ENCODE peak calls at places on chromosomes 4 and X, in seven cellular contexts. H, Z, T, X, E, Y and S are unnamed samples.

GRCh38 chrX:15719324-15719968 is 18.6 kb upstream of the CA5B start:
- DNase-seq in H (no peak), Z (no peak), T (no peak), X (no peak), E (no peak), Y (no peak), S (no peak)

GRCh38 chrX:1502241-1502640 is 34.7 kb downstream of the P2RY8 start:
- DNase-seq in H (no peak), Z (no peak), T (no peak), X (no peak), E (no peak), Y (no peak), S (no peak)

GRCh38 chrX:130669233-130669632 is 233.8 kb downstream of the ENOX2 start:
- DNase-seq in H (no peak), Z (no peak), T (no peak), X (no peak), E (no peak), Y (no peak), S (no peak)

GRCh38 chr4:1133033-1133432 is 19.7 kb upstream of the RNF212 start:
- DNase-seq in H (no peak), Z (no peak), T (no peak), X (no peak), E (no peak), Y (no peak), S (no peak)

GRCh38 chr4:138588501-138588900 is 346.4 kb upstream of the SLC7A11 start:
- DNase-seq in H (no peak), Z (no peak), T (no peak), X (no peak), E (no peak), Y (no peak), S (no peak)

GRCh38 chr4:146359771-146360170 is 145.4 kb downstream of the REELD1 start:
- DNase-seq in H (no peak), Z (no peak), T (no peak), X (no peak), E (no peak), Y (no peak), S (no peak)

GRCh38 chr4:181962321-181962720 is 280.9 kb upstream of the TENM3 start:
- DNase-seq in H (no peak), Z (no peak), T (no peak), X (no peak), E (no peak), Y (no peak), S (peak)

GRCh38 chr4:185142911-185143595 is at the start of gene SLC25A4:
- DNase-seq in H (peak), Z (peak), T (no peak), X (peak), E (peak), Y (peak), S (peak)

GRCh38 chrX:134338527-134338926 is 101.5 kb downstream of the CCDC160 start:
- DNase-seq in H (no peak), Z (no peak), T (no peak), X (no peak), E (peak), Y (no peak), S (no peak)

GRCh38 chr4:20043992-20044391 is 207.7 kb upstream of the SLIT2 start:
- DNase-seq in H (no peak), Z (no peak), T (no peak), X (no peak), E (no peak), Y (no peak), S (no peak)

GRCh38 chr4:123505457-123506310 is 109.1 kb downstream of the SPRY1 start:
- DNase-seq in H (peak), Z (peak), T (peak), X (peak), E (no peak), Y (no peak), S (peak)

GRCh38 chr4:113064244-113064643 is 14.8 kb downstream of the ANK2 start:
- DNase-seq in H (no peak), Z (peak), T (peak), X (no peak), E (no peak), Y (no peak), S (no peak)

GRCh38 chr4:62670509-62670908 is 1470.4 kb downstream of the ADGRL3 start:
- DNase-seq in H (no peak), Z (no peak), T (no peak), X (peak), E (no peak), Y (no peak), S (no peak)

GRCh38 chr4:89434364-89434988 is 126.9 kb upstream of the GPRIN3 start:
- DNase-seq in H (no peak), Z (no peak), T (no peak), X (peak), E (no peak), Y (peak), S (peak)

GRCh38 chr4:176538217-176538925 is 218.6 kb downstream of the SPCS3 start:
- DNase-seq in H (no peak), Z (no peak), T (no peak), X (no peak), E (no peak), Y (no peak), S (no peak)

GRCh38 chrX:110741213-110741796 is 54.3 kb downstream of the CHRDL1 start:
- DNase-seq in H (no peak), Z (no peak), T (no peak), X (no peak), E (no peak), Y (no peak), S (no peak)

GRCh38 chrX:132737743-132738142 is 220.7 kb downstream of the HS6ST2 start:
- DNase-seq in H (no peak), Z (no peak), T (no peak), X (no peak), E (no peak), Y (peak), S (no peak)

GRCh38 chr4:2991243-2991642 is 27.9 kb downstream of the GRK4 start:
- DNase-seq in H (no peak), Z (no peak), T (no peak), X (no peak), E (no peak), Y (no peak), S (no peak)

GRCh38 chr4:108247511-108248088 is 78.9 kb upstream of the LEF1 start:
- DNase-seq in H (no peak), Z (no peak), T (no peak), X (no peak), E (no peak), Y (peak), S (no peak)

GRCh38 chr4:155787113-155787710 is 28.4 kb downstream of the GUCY1B1 start:
- DNase-seq in H (no peak), Z (peak), T (no peak), X (peak), E (peak), Y (peak), S (peak)

GRCh38 chr4:74364649-74365491 is at the start of gene EREG:
- DNase-seq in H (peak), Z (no peak), T (peak), X (peak), E (no peak), Y (peak), S (no peak)

GRCh38 chr4:87811977-87812376 is 12.6 kb downstream of the IBSP start:
- DNase-seq in H (no peak), Z (no peak), T (no peak), X (no peak), E (no peak), Y (no peak), S (no peak)

GRCh38 chrX:13966071-13966850 is 63.4 kb downstream of the GEMIN8 start:
- DNase-seq in H (no peak), Z (no peak), T (no peak), X (no peak), E (no peak), Y (no peak), S (no peak)
- TF ChIP-seq JUND in H (no peak), Z (no peak), T (no peak), X (no peak), E (no peak), Y (no peak), S (no peak)

DNA sequence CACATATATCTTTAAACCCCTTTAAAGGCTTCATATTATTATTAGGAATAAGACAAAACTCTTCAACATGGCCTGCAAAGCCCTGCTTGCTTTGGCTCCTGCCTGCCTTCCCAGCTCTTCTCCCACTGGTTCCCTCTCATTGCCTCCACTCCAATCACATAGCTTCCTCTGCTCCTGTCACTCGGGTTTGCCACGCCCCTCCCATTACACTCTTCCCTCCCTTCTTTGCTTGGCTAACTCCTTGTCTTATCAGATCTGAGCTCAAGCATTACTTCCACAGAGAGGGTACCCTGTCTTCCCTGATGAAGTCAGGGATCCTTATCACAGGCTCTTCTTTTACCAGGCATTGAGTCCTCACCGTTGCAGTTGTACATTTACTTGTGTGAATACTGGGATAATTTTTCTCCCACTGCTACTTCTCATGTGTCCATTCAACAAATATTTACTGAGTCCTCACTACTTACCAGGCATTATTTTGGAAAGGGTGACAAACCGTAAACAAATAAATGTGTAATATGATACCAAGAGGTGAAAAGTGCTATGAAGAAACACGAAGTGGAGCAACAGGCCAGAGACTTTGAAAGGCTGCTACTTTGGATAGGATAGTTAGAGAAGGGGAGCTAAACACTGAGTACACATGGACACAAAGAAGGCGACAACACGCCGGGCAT is 3.2 kb upstream of the VGLL1 start:
- DNase-seq in H (peak), Z (no peak), T (no peak), X (no peak), E (no peak), Y (no peak), S (no peak)
- TF ChIP-seq JUND in H (peak), Z (no peak), T (no peak), X (no peak), E (no peak), Y (no peak), S (no peak)

GRCh38 chr4:15659768-15660394 is 4.7 kb upstream of the FBXL5 start:
- DNase-seq in H (no peak), Z (no peak), T (no peak), X (no peak), E (no peak), Y (no peak), S (no peak)
- TF ChIP-seq JUND in H (no peak), Z (no peak), T (no peak), X (no peak), E (no peak), Y (no peak), S (no peak)

GRCh38 chrX:24479924-24480722 is 15.0 kb downstream of the PDK3 start:
- DNase-seq in H (no peak), Z (no peak), T (no peak), X (no peak), E (peak), Y (no peak), S (peak)
- TF ChIP-seq JUND in H (no peak), Z (no peak), T (no peak), X (no peak), E (no peak), Y (no peak), S (no peak)

DNA sequence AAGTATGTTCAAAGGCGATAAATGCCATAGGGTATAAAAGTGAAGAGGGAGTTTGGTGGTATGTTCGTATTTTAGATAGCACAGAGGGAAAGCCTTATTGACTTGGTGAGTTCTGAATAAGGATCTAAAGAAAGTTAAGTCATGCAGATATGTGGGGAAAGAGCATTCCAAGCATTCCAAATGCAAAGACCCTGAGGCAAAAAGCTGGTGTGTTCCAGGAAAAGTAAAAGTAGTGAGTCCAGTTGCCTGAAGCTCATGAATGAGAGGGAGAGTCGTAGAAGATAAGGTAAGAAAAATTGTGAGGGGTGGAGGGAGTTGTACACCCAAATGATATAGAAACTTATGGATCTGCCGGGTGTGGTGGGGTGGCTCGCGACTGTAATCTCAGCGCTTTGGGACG is 426.7 kb downstream of the RPA4 start:
- DNase-seq in H (no peak), Z (no peak), T (peak), X (no peak), E (no peak), Y (no peak), S (peak)
- TF ChIP-seq JUND in H (no peak), Z (no peak), T (no peak), X (no peak), E (no peak), Y (no peak), S (no peak)

DNA sequence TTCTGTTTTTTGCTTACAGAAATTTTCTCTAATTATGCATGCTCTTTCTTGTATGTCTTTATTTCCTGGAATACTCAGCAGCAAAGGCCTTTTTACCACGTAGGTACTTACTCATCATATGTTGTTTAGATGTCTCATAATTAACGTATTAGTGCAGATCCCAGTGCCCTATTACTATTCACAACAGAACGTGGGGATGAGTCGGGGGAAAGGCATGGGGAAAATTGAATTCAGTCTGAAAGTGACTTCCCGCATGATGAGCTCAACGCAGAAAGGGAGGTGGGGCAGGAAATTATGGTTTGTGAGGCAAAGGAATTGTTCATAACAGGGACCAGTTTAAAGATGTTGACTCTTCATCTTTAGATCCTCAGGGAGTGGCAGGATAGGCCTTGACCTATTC is 1.9 kb upstream of the TMPRSS11D start:
- DNase-seq in H (no peak), Z (no peak), T (peak), X (no peak), E (no peak), Y (peak), S (no peak)
- TF ChIP-seq JUND in H (no peak), Z (no peak), T (no peak), X (peak), E (no peak), Y (peak), S (no peak)

DNA sequence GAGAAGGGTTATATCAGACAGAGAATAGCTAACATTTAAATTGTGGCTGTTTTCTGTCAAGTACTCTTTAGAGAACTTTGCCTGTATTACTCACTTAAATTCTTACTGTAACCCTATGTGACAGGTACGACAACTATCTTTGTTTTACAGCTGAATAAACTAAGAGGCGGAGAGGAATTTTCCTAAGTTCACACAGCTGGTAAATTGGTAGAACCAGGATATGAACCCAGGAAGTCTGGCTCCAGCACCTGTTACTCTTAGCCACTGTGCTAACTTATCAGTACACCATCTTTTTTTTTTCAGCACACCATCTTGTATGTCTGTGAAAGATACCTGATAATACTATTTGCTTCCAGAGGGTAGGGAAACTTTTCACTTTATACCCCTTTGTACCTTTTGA is 2.0 kb upstream of the SYP start:
- DNase-seq in H (no peak), Z (no peak), T (no peak), X (no peak), E (no peak), Y (no peak), S (peak)
- TF ChIP-seq JUND in H (no peak), Z (no peak), T (no peak), X (no peak), E (no peak), Y (no peak), S (no peak)